ENCODE peak calls at places on chromosomes 5 and 9, in five cellular contexts. S is heart right ventricle, N is A549, J is psoas muscle, I is mammary epithelial cell. H is an unnamed sample. For H3K4me1, the result is how much of the 10 kb centered on the place peaks cover.

GRCh38 chr9:124676159-124676551 is 95.0 kb downstream of the NR6A1 start:
- DNase-seq in I (no peak), J (no peak), N (no peak), S (no peak), H (no peak)

GRCh38 chr5:1297243-1297642 is 2.4 kb upstream of the TERT start:
- DNase-seq in N (no peak), J (peak), I (no peak), S (no peak), H (no peak)

GRCh38 chr9:121597693-121598166 is 53.7 kb upstream of the DAB2IP start:
- DNase-seq in I (no peak), S (no peak), J (no peak), N (no peak), H (no peak)

GRCh38 chr5:44619875-44620610 is 188.7 kb upstream of the MRPS30 start:
- DNase-seq in J (no peak), I (peak), S (no peak), N (no peak), H (no peak)

GRCh38 chr9:20304001-20304400 is 318.3 kb downstream of the MLLT3 start:
- DNase-seq in S (no peak), J (no peak), N (no peak), I (no peak), H (no peak)

GRCh38 chr5:154302181-154302580 is 111.6 kb downstream of the GALNT10 start:
- DNase-seq in N (no peak), J (peak), I (no peak), S (peak), H (peak)

GRCh38 chr9:123387686-123388085 is 31.7 kb downstream of the CRB2 start:
- DNase-seq in J (no peak), I (no peak), S (no peak), N (no peak), H (peak)

GRCh38 chr9:120396418-120396817 is 183.5 kb downstream of the CDK5RAP2 start:
- DNase-seq in I (no peak), J (no peak), S (no peak), N (no peak), H (no peak)

GRCh38 chr9:121398374-121398773 is 28.3 kb upstream of the STOM start:
- DNase-seq in I (peak), S (no peak), N (no peak), J (no peak), H (no peak)

GRCh38 chr5:143635146-143635752 is 176.7 kb upstream of the HMHB1 start:
- DNase-seq in S (no peak), I (no peak), J (no peak), N (peak), H (no peak)

GRCh38 chr5:155260798-155261197 is 247.2 kb downstream of the KIF4B start:
- DNase-seq in I (no peak), J (no peak), S (no peak), N (no peak), H (no peak)

GRCh38 chr9:129253820-129254381 is 75.8 kb upstream of the IER5L start:
- DNase-seq in S (peak), N (no peak), I (no peak), J (peak), H (peak)

GRCh38 chr9:101508203-101508602 is 25.4 kb upstream of the RNF20 start:
- DNase-seq in S (no peak), I (peak), N (no peak), J (no peak), H (no peak)

GRCh38 chr9:136944094-136944518 is 432 bp downstream of the FBXW5 start:
- DNase-seq in N (peak), J (no peak), S (no peak), I (peak), H (no peak)

GRCh38 chr9:18146329-18146728 is 327.6 kb upstream of the ADAMTSL1 start:
- DNase-seq in I (no peak), S (no peak), N (no peak), J (no peak), H (no peak)

DNA sequence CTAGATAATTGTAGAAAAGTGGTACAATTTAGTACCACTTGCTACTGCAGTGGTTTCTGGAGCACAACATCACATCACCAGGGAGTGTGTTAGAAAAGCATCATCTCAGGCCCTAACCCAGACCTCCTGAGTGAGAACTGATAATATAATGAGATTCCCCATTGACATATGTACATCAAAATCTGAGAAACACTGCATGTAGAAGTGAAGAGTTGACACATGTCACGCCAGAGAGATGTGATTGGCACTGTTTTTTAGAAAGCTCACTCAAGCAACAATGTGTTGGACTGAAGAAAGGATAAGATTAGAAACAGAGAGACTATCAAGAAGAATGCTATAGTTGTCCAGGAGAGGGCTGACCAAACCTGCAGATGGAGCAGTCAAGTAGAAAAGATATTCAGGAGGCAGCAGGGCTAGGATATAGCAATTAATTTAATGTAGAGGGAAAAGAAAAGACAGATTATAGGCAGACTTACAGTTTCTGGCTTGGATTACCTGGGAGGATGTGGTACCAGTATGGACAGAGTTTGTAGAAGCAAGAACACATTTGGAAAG is 324.4 kb upstream of the ADAMTSL1 start:
- DNase-seq in J (no peak), I (no peak), N (no peak), S (no peak), H (no peak)
- H3K4me1 ChIP-seq in J (under half), I (under half), N (under half), S (under half), H (under half)

DNA sequence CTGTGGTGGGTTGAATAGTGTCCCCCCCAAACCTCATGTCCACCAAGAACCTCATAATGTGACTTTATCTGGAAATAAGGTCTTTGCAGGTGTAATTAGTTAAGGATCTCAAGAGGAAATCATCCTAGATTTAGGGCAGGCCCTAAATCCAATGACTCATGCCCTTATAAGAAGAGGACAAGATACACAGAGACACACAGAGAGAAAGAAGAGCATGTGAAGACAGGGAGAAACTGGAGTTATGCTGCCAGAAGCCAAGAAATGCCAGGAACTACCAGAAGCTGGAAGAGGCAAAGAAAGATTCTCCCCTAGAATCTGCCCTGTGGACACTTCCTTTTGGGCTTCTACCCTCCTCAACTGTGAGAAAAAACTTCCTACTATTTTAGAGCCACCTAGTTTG is 8.8 kb downstream of the FAM13B start:
- DNase-seq in N (no peak), S (no peak), J (no peak), I (peak), H (no peak)
- H3K27ac ChIP-seq in N (peak), S (no peak), J (no peak), I (no peak), H (no peak)

DNA sequence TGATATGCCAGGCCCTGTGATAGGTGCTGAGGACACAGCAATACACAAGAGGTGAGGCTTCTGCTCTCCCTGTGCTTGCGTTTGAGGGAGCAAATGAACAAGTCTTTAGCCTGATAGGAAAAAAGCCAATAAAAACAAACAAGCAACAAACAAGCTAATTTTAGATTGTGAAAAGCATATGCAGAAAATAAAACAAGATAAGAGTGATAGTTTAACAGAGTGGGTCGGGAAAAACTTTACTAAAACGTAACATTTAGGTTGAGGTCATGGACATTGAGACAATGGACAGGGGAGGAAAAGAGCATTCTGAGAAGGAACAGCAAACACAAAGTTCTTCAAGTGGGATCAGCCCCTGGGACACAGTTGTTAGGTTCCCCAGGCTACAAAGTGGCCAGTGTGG is 4.3 kb downstream of the SMIM3 start:
- DNase-seq in I (no peak), N (no peak), J (no peak), S (no peak), H (no peak)
- H3K4me1 ChIP-seq in I (half or more), N (under half), J (under half), S (half or more), H (under half)

DNA sequence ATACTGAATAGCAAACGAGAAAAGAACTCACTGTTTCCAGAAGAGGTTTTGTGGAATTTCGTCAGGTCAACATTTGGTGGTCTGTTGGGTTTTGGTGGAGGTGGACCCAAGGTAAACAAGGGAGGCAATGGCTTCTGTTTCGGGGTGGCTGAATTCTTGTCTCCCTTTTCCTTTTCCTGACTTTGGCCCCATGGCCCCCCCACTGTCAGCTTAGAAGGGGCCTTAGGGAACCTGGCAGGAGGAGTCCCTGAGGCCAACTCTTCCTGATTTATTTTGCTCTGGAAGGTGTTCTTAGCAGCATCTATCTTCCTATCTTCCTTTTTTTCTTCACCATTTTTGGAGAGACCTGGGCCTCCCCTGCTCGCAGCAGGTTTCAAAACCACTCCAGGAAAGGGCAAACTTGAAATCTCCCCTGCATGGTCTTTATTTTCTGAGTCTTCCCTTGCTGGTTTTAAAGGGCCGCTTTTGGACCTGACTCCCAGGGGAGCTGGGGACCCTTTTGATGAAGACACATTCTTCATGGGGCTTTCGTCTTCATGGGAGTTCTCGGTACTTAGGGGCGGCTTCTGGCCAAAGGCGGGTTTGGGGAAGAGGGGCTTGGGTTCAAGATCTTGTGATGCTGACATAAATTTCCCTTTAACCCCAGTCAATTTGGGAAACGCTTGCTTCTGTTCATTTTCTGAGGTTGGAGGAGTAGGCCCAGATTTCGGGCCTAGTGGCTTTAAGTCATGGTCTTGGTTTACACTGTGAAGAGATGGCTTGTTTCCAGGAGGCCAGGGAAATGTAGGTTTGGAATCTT is 17.4 kb downstream of the FYB1 start:
- DNase-seq in N (no peak), S (no peak), I (no peak), J (no peak), H (no peak)
- H3K27ac ChIP-seq in N (peak), S (no peak), I (no peak), J (no peak), H (no peak)

GRCh38 chr5:138491669-138492551 is 26.6 kb downstream of the EGR1 start:
- DNase-seq in N (peak), I (peak), J (peak), S (peak), H (peak)
- H3K4me1 ChIP-seq in N (under half), I (half or more), J (under half), S (under half), H (under half)

H was measured in right cardiac atrium.